ENCODE peak calls at places on chromosomes 3 and 15, in five cellular contexts. One of them, this sample, is unnamed.

GRCh38 chr3:89098173-89098572 is 9.2 kb upstream of the EPHA3 start:
- DNase-seq in fibroblast of lung: no peak
- DNase-seq in tibial artery: no peak
- DNase-seq in psoas muscle: no peak
- DNase-seq in coronary artery: no peak
- DNase-seq in this sample: no peak

GRCh38 chr3:3031358-3031757 is 78.8 kb downstream of the IL5RA start:
- DNase-seq in fibroblast of lung: peak
- DNase-seq in tibial artery: no peak
- DNase-seq in psoas muscle: no peak
- DNase-seq in coronary artery: no peak
- DNase-seq in this sample: no peak

GRCh38 chr3:135084404-135084803 is 289.3 kb downstream of the EPHB1 start:
- DNase-seq in fibroblast of lung: no peak
- DNase-seq in tibial artery: no peak
- DNase-seq in psoas muscle: no peak
- DNase-seq in coronary artery: no peak
- DNase-seq in this sample: no peak

GRCh38 chr3:136667081-136667480 is 85.1 kb downstream of the STAG1 start:
- DNase-seq in fibroblast of lung: no peak
- DNase-seq in tibial artery: no peak
- DNase-seq in psoas muscle: no peak
- DNase-seq in coronary artery: no peak
- DNase-seq in this sample: no peak

GRCh38 chr15:48250640-48251076 is 44.6 kb downstream of the SLC12A1 start:
- DNase-seq in fibroblast of lung: peak
- DNase-seq in tibial artery: peak
- DNase-seq in psoas muscle: no peak
- DNase-seq in coronary artery: no peak
- DNase-seq in this sample: no peak

GRCh38 chr3:52561028-52561749 is 24.8 kb downstream of the UQCC5 start:
- DNase-seq in fibroblast of lung: no peak
- DNase-seq in tibial artery: no peak
- DNase-seq in psoas muscle: no peak
- DNase-seq in coronary artery: no peak
- DNase-seq in this sample: no peak

GRCh38 chr3:183698760-183699159 is 1.2 kb downstream of the YEATS2 start:
- DNase-seq in fibroblast of lung: peak
- DNase-seq in tibial artery: no peak
- DNase-seq in psoas muscle: no peak
- DNase-seq in coronary artery: no peak
- DNase-seq in this sample: no peak

GRCh38 chr3:195110647-195111321 is 160.2 kb downstream of the XXYLT1 start:
- DNase-seq in fibroblast of lung: peak
- DNase-seq in tibial artery: peak
- DNase-seq in psoas muscle: no peak
- DNase-seq in coronary artery: no peak
- DNase-seq in this sample: no peak

GRCh38 chr15:94592495-94592894 is 361.1 kb downstream of the MCTP2 start:
- DNase-seq in fibroblast of lung: no peak
- DNase-seq in tibial artery: no peak
- DNase-seq in psoas muscle: no peak
- DNase-seq in coronary artery: no peak
- DNase-seq in this sample: no peak

GRCh38 chr15:49720221-49720620 is 99.4 kb downstream of the DTWD1 start:
- DNase-seq in fibroblast of lung: no peak
- DNase-seq in tibial artery: no peak
- DNase-seq in psoas muscle: no peak
- DNase-seq in coronary artery: no peak
- DNase-seq in this sample: no peak

GRCh38 chr15:67785431-67785830 is 39.9 kb upstream of the SKOR1 start:
- DNase-seq in fibroblast of lung: no peak
- DNase-seq in tibial artery: no peak
- DNase-seq in psoas muscle: no peak
- DNase-seq in coronary artery: no peak
- DNase-seq in this sample: no peak

GRCh38 chr3:137958635-137959034 is 51.3 kb upstream of the CLDN18 start:
- DNase-seq in fibroblast of lung: no peak
- DNase-seq in tibial artery: no peak
- DNase-seq in psoas muscle: no peak
- DNase-seq in coronary artery: no peak
- DNase-seq in this sample: no peak

GRCh38 chr15:45203182-45203581 is 15.4 kb upstream of the SHF start:
- DNase-seq in fibroblast of lung: no peak
- DNase-seq in tibial artery: no peak
- DNase-seq in psoas muscle: no peak
- DNase-seq in coronary artery: no peak
- DNase-seq in this sample: no peak

GRCh38 chr3:124775776-124776336 is 45.6 kb downstream of the UMPS start:
- DNase-seq in fibroblast of lung: no peak
- DNase-seq in tibial artery: no peak
- DNase-seq in psoas muscle: no peak
- DNase-seq in coronary artery: no peak
- DNase-seq in this sample: no peak

GRCh38 chr15:60358935-60359672 is 38.7 kb downstream of the ANXA2 start:
- DNase-seq in fibroblast of lung: peak
- DNase-seq in tibial artery: no peak
- DNase-seq in psoas muscle: no peak
- DNase-seq in coronary artery: no peak
- DNase-seq in this sample: no peak

GRCh38 chr3:101414121-101414520 is 93.7 kb upstream of the IMPG2 start:
- DNase-seq in fibroblast of lung: no peak
- DNase-seq in tibial artery: no peak
- DNase-seq in psoas muscle: no peak
- DNase-seq in coronary artery: no peak
- DNase-seq in this sample: no peak

GRCh38 chr15:87213646-87214045 is 1042.9 kb downstream of the NTRK3 start:
- DNase-seq in fibroblast of lung: no peak
- DNase-seq in tibial artery: peak
- DNase-seq in psoas muscle: peak
- DNase-seq in coronary artery: no peak
- DNase-seq in this sample: no peak

GRCh38 chr3:27963519-27963918 is 241.4 kb upstream of the EOMES start:
- DNase-seq in fibroblast of lung: no peak
- DNase-seq in tibial artery: no peak
- DNase-seq in psoas muscle: no peak
- DNase-seq in coronary artery: no peak
- DNase-seq in this sample: no peak

GRCh38 chr15:36612063-36612788 is 32.8 kb downstream of the CDIN1 start:
- DNase-seq in fibroblast of lung: peak
- DNase-seq in tibial artery: no peak
- DNase-seq in psoas muscle: no peak
- DNase-seq in coronary artery: no peak
- DNase-seq in this sample: no peak

GRCh38 chr3:194129581-194130133 is 6.3 kb upstream of the HES1 start:
- DNase-seq in fibroblast of lung: no peak
- DNase-seq in tibial artery: no peak
- DNase-seq in psoas muscle: no peak
- DNase-seq in coronary artery: no peak
- DNase-seq in this sample: no peak

GRCh38 chr15:20349774-20350498 is 191.7 kb downstream of the GOLGA6L6 start:
- DNase-seq in fibroblast of lung: no peak
- DNase-seq in tibial artery: peak
- DNase-seq in psoas muscle: peak
- DNase-seq in coronary artery: peak
- DNase-seq in this sample: no peak

GRCh38 chr3:54659347-54659746 is 268.5 kb downstream of the LRTM1 start:
- DNase-seq in fibroblast of lung: no peak
- DNase-seq in tibial artery: no peak
- DNase-seq in psoas muscle: no peak
- DNase-seq in coronary artery: no peak
- DNase-seq in this sample: no peak

GRCh38 chr15:59232476-59232875 is 25.8 kb downstream of the LDHAL6B start:
- DNase-seq in fibroblast of lung: peak
- DNase-seq in tibial artery: no peak
- DNase-seq in psoas muscle: no peak
- DNase-seq in coronary artery: no peak
- DNase-seq in this sample: no peak

GRCh38 chr15:77138167-77138522 is 67.2 kb upstream of the TSPAN3 start:
- DNase-seq in fibroblast of lung: peak
- DNase-seq in tibial artery: no peak
- DNase-seq in psoas muscle: no peak
- DNase-seq in coronary artery: no peak
- DNase-seq in this sample: no peak

GRCh38 chr3:167787440-167787839 is 51.9 kb downstream of the SERPINI1 start:
- DNase-seq in fibroblast of lung: no peak
- DNase-seq in tibial artery: no peak
- DNase-seq in psoas muscle: no peak
- DNase-seq in coronary artery: no peak
- DNase-seq in this sample: no peak

GRCh38 chr3:20511863-20512262 is 325.9 kb upstream of the SGO1 start:
- DNase-seq in fibroblast of lung: peak
- DNase-seq in tibial artery: no peak
- DNase-seq in psoas muscle: no peak
- DNase-seq in coronary artery: no peak
- DNase-seq in this sample: no peak

GRCh38 chr15:98671060-98672008 is 23.0 kb downstream of the IGF1R start:
- DNase-seq in fibroblast of lung: peak
- DNase-seq in tibial artery: no peak
- DNase-seq in psoas muscle: no peak
- DNase-seq in coronary artery: no peak
- DNase-seq in this sample: no peak

GRCh38 chr3:197577366-197578074 is 21.8 kb upstream of the BDH1 start:
- DNase-seq in fibroblast of lung: no peak
- DNase-seq in tibial artery: no peak
- DNase-seq in psoas muscle: no peak
- DNase-seq in coronary artery: no peak
- DNase-seq in this sample: no peak

GRCh38 chr3:151499198-151499597 is 38.3 kb upstream of the IGSF10 start:
- DNase-seq in fibroblast of lung: no peak
- DNase-seq in tibial artery: no peak
- DNase-seq in psoas muscle: no peak
- DNase-seq in coronary artery: no peak
- DNase-seq in this sample: no peak
- TF ChIP-seq CTCF in fibroblast of lung: no peak
- TF ChIP-seq CTCF in tibial artery: no peak
- TF ChIP-seq CTCF in psoas muscle: no peak
- TF ChIP-seq CTCF in coronary artery: no peak
- TF ChIP-seq CTCF in this sample: no peak

GRCh38 chr15:63044645-63045437 is 2.3 kb downstream of the TPM1 start:
- DNase-seq in fibroblast of lung: no peak
- DNase-seq in tibial artery: no peak
- DNase-seq in psoas muscle: peak
- DNase-seq in coronary artery: no peak
- DNase-seq in this sample: no peak
- H3K27ac ChIP-seq in fibroblast of lung: peak
- H3K27ac ChIP-seq in tibial artery: peak
- H3K27ac ChIP-seq in psoas muscle: peak
- H3K27ac ChIP-seq in coronary artery: peak
- H3K27ac ChIP-seq in this sample: no peak

GRCh38 chr3:9101286-9101685 is 138.0 kb upstream of the RAD18 start:
- DNase-seq in fibroblast of lung: no peak
- DNase-seq in tibial artery: no peak
- DNase-seq in psoas muscle: no peak
- DNase-seq in coronary artery: no peak
- DNase-seq in this sample: no peak

GRCh38 chr3:9102240-9102841 is 139.1 kb upstream of the RAD18 start:
- DNase-seq in fibroblast of lung: no peak
- DNase-seq in tibial artery: no peak
- DNase-seq in psoas muscle: no peak
- DNase-seq in coronary artery: no peak
- DNase-seq in this sample: no peak

GRCh38 chr3:9098716-9099675 is 135.7 kb upstream of the RAD18 start:
- DNase-seq in fibroblast of lung: no peak
- DNase-seq in tibial artery: no peak
- DNase-seq in psoas muscle: no peak
- DNase-seq in coronary artery: no peak
- DNase-seq in this sample: peak

GRCh38 chr3:9099711-9100110 is 136.4 kb upstream of the RAD18 start:
- DNase-seq in fibroblast of lung: no peak
- DNase-seq in tibial artery: no peak
- DNase-seq in psoas muscle: no peak
- DNase-seq in coronary artery: no peak
- DNase-seq in this sample: no peak

DNA sequence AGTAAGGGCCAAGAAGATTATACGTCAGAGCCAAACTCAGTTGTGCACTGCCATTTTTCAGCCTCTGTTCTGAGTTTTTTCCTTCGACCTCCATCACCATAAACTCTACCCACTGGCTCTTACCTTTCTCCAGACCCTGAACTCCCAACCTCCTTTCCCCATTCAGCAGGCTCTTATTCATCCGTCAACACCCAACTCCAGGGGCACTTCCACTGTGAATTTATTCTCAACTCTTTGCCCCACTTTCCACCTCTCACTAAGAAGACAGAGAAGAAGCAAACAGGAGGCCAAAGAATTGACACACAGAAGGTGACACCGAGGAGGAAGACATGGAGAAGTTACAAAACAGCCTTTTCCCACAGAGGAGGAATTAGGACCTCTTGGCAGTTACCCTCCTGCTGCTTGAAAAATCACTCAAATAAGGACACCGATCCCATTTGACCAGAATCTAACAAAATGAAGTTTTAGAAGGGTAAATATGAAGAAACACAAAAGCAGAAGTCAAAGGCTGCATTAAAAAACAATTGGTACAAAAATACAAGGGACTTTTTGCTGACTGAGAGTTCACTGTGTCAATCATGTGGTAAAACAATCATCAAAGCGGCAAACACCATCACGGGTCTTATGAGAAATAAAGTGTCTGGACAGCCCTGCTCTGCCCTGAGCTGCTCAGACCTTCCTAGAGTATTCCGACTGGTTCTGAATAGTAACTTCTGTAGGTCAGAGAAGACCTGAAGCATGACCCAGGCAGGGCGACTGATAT is 137.0 kb upstream of the RAD18 start:
- DNase-seq in fibroblast of lung: no peak
- DNase-seq in tibial artery: no peak
- DNase-seq in psoas muscle: no peak
- DNase-seq in coronary artery: no peak
- DNase-seq in this sample: no peak
- H3K4me3 ChIP-seq in fibroblast of lung: no peak
- H3K4me3 ChIP-seq in tibial artery: no peak
- H3K4me3 ChIP-seq in psoas muscle: no peak
- H3K4me3 ChIP-seq in coronary artery: no peak
- H3K4me3 ChIP-seq in this sample: no peak

DNA sequence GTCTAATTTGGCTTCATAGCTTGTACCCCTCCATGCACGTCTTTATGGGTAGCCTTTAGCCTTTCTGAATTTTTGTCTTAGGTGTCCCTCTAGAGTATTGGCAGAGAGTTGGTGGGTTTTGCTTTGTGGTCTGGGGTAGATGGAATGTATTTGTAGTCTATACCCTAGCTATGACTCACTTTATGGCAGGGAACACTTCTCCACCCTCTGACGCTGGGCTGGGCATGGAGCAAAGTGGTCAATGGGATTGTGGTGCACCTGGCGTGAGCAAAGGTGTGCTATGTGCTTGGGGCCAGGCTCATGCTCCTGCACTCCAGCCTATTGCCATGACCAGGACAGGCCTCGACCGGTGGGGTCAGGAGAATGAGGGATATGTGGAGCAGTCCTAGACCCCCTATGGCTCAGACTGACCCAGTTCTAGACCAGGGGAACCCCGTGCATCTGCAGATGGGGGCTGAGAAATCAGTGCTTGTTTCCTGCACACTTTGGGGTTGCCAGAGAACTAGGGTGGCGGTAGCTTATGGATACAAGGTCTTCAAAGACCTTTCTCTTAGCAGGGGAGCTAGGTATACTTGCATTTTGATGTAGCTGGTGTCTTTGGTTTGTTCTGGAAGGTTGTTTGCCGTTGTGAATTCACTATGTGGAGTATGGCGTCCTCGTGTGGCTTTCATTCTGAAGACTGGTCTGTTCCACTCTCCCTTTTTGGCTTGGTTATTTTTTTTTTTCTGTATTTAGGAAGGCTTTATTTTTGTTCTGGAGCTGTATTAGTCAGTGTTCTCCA is 49.4 kb upstream of the RPL32 start:
- DNase-seq in fibroblast of lung: no peak
- DNase-seq in tibial artery: no peak
- DNase-seq in psoas muscle: peak
- DNase-seq in coronary artery: no peak
- DNase-seq in this sample: no peak
- TF ChIP-seq CTCF in fibroblast of lung: no peak
- TF ChIP-seq CTCF in tibial artery: peak
- TF ChIP-seq CTCF in psoas muscle: no peak
- TF ChIP-seq CTCF in coronary artery: no peak
- TF ChIP-seq CTCF in this sample: peak

This sample was measured in dorsolateral prefrontal cortex.